ENCODE peak calls at places on chromosome 15, in four cellular contexts. L is heart left ventricle, M is transverse colon, O is uterus. Q is an unnamed sample.
A peak's percentile ranks its signal among the peaks of the same experiment; 100 is the strongest.

GRCh38 chr15:49986326-49986725 is 132.7 kb downstream of the ATP8B4 start:
- DNase-seq in M (no peak), L (no peak), O (no peak), Q (no peak)

GRCh38 chr15:84828433-84828908 is 11.3 kb downstream of the ALPK3 start:
- DNase-seq in L (peak; percentile 49), M (no peak), O (peak; percentile 57), Q (no peak)

GRCh38 chr15:60787737-60788513 is 309.0 kb upstream of the ICE2 start:
- DNase-seq in O (no peak), M (no peak), L (no peak), Q (no peak)

GRCh38 chr15:81296673-81297072 is 27.3 kb downstream of the STARD5 start:
- DNase-seq in M (peak; percentile 78), O (no peak), L (peak; percentile 50), Q (no peak)

GRCh38 chr15:90001062-90001682 is at the start of gene ZNF710:
- DNase-seq in M (peak; percentile 49), L (peak; percentile 56), O (peak; percentile 65), Q (peak; percentile 43)

GRCh38 chr15:80231371-80231770 is 20.6 kb downstream of the CTXND1 start:
- DNase-seq in L (no peak), M (no peak), O (no peak), Q (no peak)

GRCh38 chr15:69719527-69719926 is 266.9 kb downstream of the RPLP1 start:
- DNase-seq in O (no peak), M (peak; percentile 44), L (no peak), Q (no peak)

GRCh38 chr15:95812491-95812890 is 518.0 kb upstream of the NR2F2 start:
- DNase-seq in O (no peak), M (no peak), L (no peak), Q (no peak)

GRCh38 chr15:79071901-79072300 is 18.7 kb downstream of the RASGRF1 start:
- DNase-seq in L (peak; percentile 34), M (no peak), O (no peak), Q (no peak)

GRCh38 chr15:63059075-63059474 is 16.5 kb downstream of the TPM1 start:
- DNase-seq in O (no peak), L (no peak), M (no peak), Q (no peak)

GRCh38 chr15:45796433-45796832 is 161.6 kb downstream of the SQOR start:
- DNase-seq in L (no peak), O (no peak), M (peak; percentile 23), Q (no peak)

GRCh38 chr15:99441871-99442267 is 123.9 kb upstream of the MEF2A start:
- DNase-seq in M (no peak), O (no peak), L (no peak), Q (no peak)

DNA sequence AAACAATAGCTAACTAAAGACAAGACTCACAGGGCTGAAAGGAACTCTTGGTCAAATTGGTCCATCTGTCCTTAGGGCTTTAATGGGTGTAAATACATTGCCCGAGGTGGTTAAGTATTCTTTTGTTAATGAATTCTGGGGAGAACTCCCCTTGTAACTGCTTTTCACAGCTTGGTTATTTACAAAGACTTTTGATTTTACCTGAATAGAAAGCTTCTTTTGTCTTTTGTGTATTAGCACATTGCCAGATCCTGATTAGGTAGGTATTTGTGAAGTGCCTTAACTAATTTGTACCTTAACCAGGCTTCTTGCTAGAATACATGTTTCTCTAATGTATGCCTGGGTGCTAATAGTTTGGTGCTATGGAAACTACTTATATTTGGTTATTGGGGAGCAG is 14.0 kb downstream of the CHD2 start:
- DNase-seq in M (no peak), O (no peak), L (no peak), Q (no peak)
- H3K4me1 ChIP-seq in M (peaks cover 22% of the 10 kb centered on the region), O (peaks cover 6% of the 10 kb centered on the region), L (peaks cover 15% of the 10 kb centered on the region), Q (peaks cover 15% of the 10 kb centered on the region)

DNA sequence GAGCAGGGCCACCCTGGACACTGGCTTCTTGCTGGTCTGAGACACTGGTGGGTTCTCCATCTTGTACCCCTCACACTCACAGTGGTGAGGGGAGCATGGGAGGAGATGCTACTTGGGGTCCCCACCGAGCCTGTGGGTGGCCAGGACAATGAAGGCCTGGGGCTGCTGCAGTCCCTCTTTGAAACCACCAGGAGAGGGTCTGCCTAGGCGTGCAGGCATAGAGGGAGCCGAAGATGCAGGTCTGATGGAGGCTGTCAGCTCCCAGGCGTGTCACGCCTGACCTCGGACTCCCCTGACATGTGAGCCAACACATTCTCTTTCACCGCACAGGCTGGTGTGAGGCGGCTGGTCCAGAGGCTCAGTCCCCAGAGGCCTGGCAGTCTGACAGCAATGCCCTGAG is 39.1 kb downstream of the NIPA2 start:
- DNase-seq in O (no peak), M (no peak), L (no peak), Q (no peak)
- H3K36me3 ChIP-seq in O (no peaks in the 10 kb centered on the region), M (peaks cover 54% of the 10 kb centered on the region), L (peaks cover 39% of the 10 kb centered on the region), Q (peaks cover 9% of the 10 kb centered on the region)

DNA sequence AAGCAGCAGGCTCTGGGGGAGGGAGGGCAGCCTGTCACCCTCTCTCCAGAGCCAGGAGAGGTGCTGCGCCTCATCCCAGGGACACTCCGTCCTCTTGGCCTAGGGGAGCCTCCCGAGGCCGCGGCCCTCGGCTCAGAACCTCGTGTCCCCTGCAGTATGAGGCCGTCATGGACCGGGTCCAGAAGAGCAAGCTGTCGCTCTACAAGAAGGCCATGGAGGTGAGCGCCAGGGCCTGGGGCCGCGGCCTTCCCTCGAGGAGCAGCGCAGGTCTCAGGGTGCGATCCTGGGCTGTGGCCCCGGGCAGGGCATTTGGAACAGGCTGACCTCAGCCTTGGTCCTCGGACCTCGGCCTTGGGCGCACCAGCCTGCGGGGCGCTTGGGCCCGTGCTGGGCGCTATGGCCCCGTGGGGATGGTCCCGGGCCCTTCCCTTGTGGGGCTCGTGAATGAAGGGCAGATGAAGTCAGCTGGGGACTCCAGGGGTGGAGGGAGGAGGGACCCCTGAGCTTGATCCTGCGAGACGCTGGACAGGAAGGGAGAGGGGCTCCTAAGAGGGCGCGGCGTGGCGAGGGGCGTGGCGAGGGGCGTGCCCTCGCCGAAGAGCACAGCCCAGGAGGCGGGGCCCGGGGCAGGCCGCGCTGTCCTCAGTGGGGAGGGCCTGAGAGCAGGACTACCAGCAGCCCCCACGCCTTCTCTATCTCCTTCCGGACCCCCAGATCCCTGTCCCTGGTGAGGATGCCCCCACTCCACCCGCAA is 32.9 kb downstream of the PSTPIP1 start:
- DNase-seq in O (peak; percentile 14), L (peak; percentile 27), M (peak; percentile 10), Q (no peak)
- H3K4me3 ChIP-seq in O (peak overlapping the region; percentile 18), L (peak overlapping the region; percentile 24), M (peak overlapping the region; percentile 12), Q (no peak overlapping the region)

GRCh38 chr15:94259863-94260262 is 28.5 kb downstream of the MCTP2 start:
- DNase-seq in O (no peak), L (no peak), M (no peak), Q (no peak)

GRCh38 chr15:94259121-94259776 is 27.9 kb downstream of the MCTP2 start:
- DNase-seq in O (no peak), M (no peak), L (no peak), Q (no peak)

GRCh38 chr15:94265009-94265408 is 33.6 kb downstream of the MCTP2 start:
- DNase-seq in M (no peak), L (no peak), O (no peak), Q (no peak)

GRCh38 chr15:94263341-94264273 is 32.2 kb downstream of the MCTP2 start:
- DNase-seq in L (no peak), O (no peak), M (no peak), Q (no peak)

DNA sequence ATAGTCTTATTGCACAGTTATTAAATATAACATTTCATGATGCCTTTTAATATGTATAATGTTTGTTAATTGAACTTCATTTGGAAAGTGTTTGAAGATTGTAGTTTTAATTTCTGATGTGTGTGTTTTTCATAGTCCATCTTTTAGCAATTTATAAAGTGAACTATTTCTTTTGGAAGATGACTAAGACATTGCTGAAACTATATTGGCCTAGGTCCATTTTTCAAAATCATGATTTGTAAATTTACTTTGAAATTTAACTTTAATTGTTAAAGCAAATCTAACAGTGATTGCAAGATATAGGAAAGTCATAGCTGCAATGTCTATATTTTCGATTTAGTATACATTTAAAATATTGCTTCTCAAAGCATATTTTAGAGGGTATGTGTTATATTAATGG is 30.8 kb downstream of the MCTP2 start:
- DNase-seq in O (no peak), L (no peak), M (no peak), Q (no peak)
- H3K4me1 ChIP-seq in O (no peaks in the 10 kb centered on the region), L (no peaks in the 10 kb centered on the region), M (peaks cover 4% of the 10 kb centered on the region), Q (no peaks in the 10 kb centered on the region)

DNA sequence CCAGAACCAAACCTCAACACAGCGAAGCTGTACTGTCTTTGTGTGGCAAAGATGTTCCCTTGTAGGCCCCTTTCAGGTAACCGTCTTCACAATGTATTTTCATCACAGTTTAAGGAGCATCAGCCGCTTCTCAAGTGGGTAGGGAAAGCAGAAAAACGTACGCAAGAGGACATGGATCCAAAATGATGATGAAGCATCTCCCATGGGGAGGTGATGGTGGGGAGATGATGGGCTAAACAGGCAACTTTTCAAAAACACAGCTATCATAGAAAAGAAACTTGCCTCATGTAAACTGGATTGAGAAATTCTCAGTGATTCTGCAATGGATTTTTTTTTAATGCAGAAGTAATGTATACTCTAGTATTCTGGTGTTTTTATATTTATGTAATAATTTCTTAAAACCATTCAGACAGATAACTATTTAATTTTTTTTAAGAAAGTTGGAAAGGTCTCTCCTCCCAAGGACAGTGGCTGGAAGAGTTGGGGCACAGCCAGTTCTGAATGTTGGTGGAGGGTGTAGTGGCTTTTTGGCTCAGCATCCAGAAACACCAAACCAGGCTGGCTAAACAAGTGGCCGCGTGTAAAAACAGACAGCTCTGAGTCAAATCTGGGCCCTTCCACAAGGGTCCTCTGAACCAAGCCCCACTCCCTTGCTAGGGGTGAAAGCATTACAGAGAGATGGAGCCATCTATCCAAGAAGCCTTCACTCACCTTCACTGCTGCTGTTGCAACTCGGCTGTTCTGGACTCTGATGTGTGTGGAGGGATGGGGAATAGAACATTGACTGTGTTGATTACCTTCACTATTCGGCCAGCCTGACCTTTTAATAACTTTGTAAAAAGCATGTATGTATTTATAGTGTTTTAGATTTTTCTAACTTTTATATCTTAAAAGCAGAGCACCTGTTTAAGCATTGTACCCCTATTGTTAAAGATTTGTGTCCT is 60.0 kb downstream of the AAGAB start:
- DNase-seq in O (no peak), L (peak; percentile 61), M (no peak), Q (no peak)
- H3K36me3 ChIP-seq in O (no peaks in the 10 kb centered on the region), L (no peaks in the 10 kb centered on the region), M (no peaks in the 10 kb centered on the region), Q (no peaks in the 10 kb centered on the region)

GRCh38 chr15:40292246-40292645 is 9.4 kb upstream of the ANKRD63 start:
- DNase-seq in M (no peak), L (no peak), O (no peak), Q (no peak)

GRCh38 chr15:40289140-40289775 is 6.4 kb upstream of the ANKRD63 start:
- DNase-seq in L (no peak), O (no peak), M (peak; percentile 71), Q (peak; percentile 46)

GRCh38 chr15:40290540-40291087 is 7.8 kb upstream of the ANKRD63 start:
- DNase-seq in M (no peak), L (no peak), O (no peak), Q (no peak)

GRCh38 chr15:40293006-40293405 is 10.1 kb upstream of the ANKRD63 start:
- DNase-seq in O (no peak), L (no peak), M (no peak), Q (no peak)

GRCh38 chr15:40291088-40291574 is 8.3 kb upstream of the ANKRD63 start:
- DNase-seq in O (no peak), M (peak; percentile 68), L (peak; percentile 64), Q (peak; percentile 25)
- H3K4me3 ChIP-seq in O (peak overlapping the region; percentile 25), M (peak overlapping the region; percentile 25), L (peak overlapping the region; percentile 13), Q (peak overlapping the region; percentile 19)

DNA sequence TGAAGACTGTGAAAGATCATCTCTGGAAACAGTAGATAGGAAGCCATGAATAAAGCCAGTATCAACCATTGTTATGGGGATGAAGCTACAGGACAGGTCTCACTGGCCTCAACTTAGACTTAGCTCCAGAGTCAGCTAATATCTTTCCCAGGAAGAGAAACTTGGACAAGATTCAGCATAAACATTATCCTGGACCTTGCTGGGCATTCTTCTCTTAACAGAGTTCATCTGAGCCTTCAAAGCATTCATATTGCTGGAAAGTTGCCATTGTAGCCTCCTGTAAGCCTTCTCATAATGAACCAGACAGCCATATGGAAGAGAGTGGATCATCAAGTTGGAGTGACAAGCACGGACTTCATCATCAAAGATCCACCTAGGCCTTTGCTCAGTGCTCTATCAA is 386.4 kb upstream of the THBS1 start:
- DNase-seq in M (no peak), L (no peak), O (no peak), Q (no peak)
- H3K4me1 ChIP-seq in M (no peaks in the 10 kb centered on the region), L (no peaks in the 10 kb centered on the region), O (no peaks in the 10 kb centered on the region), Q (no peaks in the 10 kb centered on the region)

GRCh38 chr15:88630141-88630721 is 8.6 kb upstream of the ISG20 start:
- DNase-seq in L (peak; percentile 41), O (peak; percentile 61), M (peak; percentile 77), Q (no peak)
- H3K36me3 ChIP-seq in L (peaks cover 7% of the 10 kb centered on the region), O (no peaks in the 10 kb centered on the region), M (peaks cover 7% of the 10 kb centered on the region), Q (no peaks in the 10 kb centered on the region)

Q was measured in prostate gland.